ENCODE peak calls at places on chromosomes 6 and 20, in ten cellular contexts. Q is esophagus muscularis mucosa; B is CD8-positive, alpha-beta T cell; W is A549; A is CD4-positive, alpha-beta memory T cell; F is heart right ventricle; N is hepatocyte; K is mammary epithelial cell; V is effector memory CD4-positive, alpha-beta T cell; H is DND-41. D is an unnamed sample. For H3K4me1, the result is how much of the 10 kb centered on the place peaks cover.

GRCh38 chr20:25541676-25542075 is 43.7 kb downstream of the NINL start:
- DNase-seq in Q (no peak), B (no peak), W (no peak), A (no peak), F (no peak), N (no peak), K (no peak), V (no peak), H (no peak), D (no peak)

GRCh38 chr6:11536795-11537194 is 754 bp upstream of the TMEM170B start:
- DNase-seq in Q (no peak), B (no peak), W (no peak), A (no peak), F (no peak), N (peak), K (no peak), V (no peak), H (peak), D (no peak)

GRCh38 chr20:4820833-4821518 is 99.3 kb downstream of the PRND start:
- DNase-seq in Q (no peak), B (no peak), W (peak), A (no peak), F (no peak), N (no peak), K (peak), V (no peak), H (no peak), D (no peak)

GRCh38 chr20:57470666-57471495 is 54.1 kb downstream of the CTCFL start:
- DNase-seq in Q (no peak), B (no peak), W (no peak), A (no peak), F (no peak), N (no peak), K (no peak), V (no peak), H (no peak), D (no peak)

GRCh38 chr20:53921443-53921973 is 148.9 kb downstream of the BCAS1 start:
- DNase-seq in Q (no peak), B (no peak), W (no peak), A (no peak), F (no peak), N (no peak), K (no peak), V (no peak), H (no peak), D (no peak)

GRCh38 chr6:40893021-40893420 is 146.0 kb downstream of the UNC5CL start:
- DNase-seq in Q (no peak), B (no peak), W (no peak), A (no peak), F (no peak), N (no peak), K (no peak), V (no peak), H (no peak), D (no peak)

GRCh38 chr20:37379967-37380828 is 34.3 kb downstream of the SRC start:
- DNase-seq in Q (no peak), B (no peak), W (peak), A (no peak), F (no peak), N (peak), K (no peak), V (no peak), H (no peak), D (no peak)

GRCh38 chr6:56860466-56860865 is 94.4 kb upstream of the BEND6 start:
- DNase-seq in Q (no peak), B (no peak), W (no peak), A (no peak), F (no peak), N (peak), K (peak), V (no peak), H (no peak), D (no peak)

DNA sequence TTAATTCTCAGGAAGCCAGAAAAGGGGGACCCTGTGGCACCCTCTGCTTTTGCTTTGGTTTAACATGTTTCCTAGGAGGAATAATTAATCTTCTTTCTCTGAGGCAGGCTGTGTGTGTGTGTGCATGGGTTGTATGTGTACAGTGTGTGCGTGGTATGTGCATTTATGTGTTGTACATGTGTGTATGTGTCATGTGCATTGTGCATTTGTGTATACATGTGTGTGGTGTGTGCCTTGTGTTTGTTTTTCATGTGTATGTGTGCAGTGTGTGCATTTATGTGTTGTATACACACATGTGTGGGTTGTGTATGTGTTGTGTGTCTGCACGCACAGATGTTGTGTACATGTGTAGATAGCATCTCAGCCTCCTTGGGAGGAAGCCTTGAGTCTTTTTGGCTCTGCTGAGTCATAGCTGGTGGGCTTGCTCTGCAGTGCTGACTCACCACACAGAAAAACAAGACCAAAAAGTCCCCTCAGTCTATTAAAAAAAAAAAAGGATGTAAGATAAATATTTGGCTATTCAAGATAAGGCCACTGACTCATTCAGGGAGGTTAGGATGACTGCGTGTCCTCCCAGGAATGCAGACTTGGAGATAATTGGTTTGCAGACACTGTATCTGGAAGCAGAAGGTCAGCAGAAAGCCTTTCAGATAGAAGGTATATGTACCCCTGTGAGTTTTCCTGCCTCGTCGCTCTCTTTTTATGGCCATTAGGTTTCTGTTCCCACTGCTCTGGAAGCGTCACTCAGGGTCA is 58.6 kb downstream of the SYNJ2 start:
- DNase-seq in Q (no peak), B (no peak), W (peak), A (no peak), F (no peak), N (peak), K (peak), V (no peak), H (peak), D (no peak)
- H3K4me1 ChIP-seq in Q (half or more), B (under half), W (half or more), A (under half), F (half or more), N (half or more), K (under half), V (under half), H (under half), D (under half)

GRCh38 chr6:152380993-152381898 is 255.9 kb downstream of the SYNE1 start:
- DNase-seq in Q (no peak), B (no peak), W (peak), A (no peak), F (peak), N (peak), K (peak), V (no peak), H (no peak), D (no peak)

GRCh38 chr6:152386131-152386530 is 251.0 kb downstream of the SYNE1 start:
- DNase-seq in Q (no peak), B (no peak), W (no peak), A (no peak), F (no peak), N (no peak), K (no peak), V (no peak), H (no peak), D (no peak)

GRCh38 chr6:152391179-152391880 is 245.8 kb downstream of the SYNE1 start:
- DNase-seq in Q (no peak), B (no peak), W (no peak), A (no peak), F (no peak), N (no peak), K (no peak), V (no peak), H (no peak), D (no peak)

DNA sequence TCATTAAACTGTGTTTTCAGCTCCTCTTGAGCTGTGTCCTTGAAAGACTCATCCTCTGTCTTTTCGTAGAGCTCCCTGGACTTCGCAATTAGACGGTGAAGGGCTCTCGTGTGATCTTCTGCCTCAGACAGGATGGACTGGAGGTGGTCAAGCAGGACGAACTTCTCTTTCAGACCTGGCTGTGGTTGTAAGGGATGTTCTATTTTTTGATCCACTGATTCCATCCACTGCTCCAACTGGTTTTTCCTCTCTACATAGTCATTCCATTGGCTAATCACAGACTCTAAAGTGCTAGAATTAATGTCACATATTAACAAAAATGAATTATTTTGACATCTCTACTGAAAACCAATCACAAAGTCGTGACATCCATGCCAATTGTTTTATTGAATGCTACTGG is 250.1 kb downstream of the SYNE1 start:
- DNase-seq in Q (no peak), B (no peak), W (no peak), A (no peak), F (no peak), N (no peak), K (no peak), V (no peak), H (no peak), D (no peak)
- H3K27ac ChIP-seq in Q (no peak), B (no peak), W (no peak), A (no peak), F (no peak), N (no peak), K (no peak), V (no peak), H (no peak), D (no peak)

GRCh38 chr6:14274552-14275492 is 157.2 kb downstream of the CD83 start:
- DNase-seq in Q (no peak), B (no peak), W (no peak), A (no peak), F (no peak), N (no peak), K (peak), V (no peak), H (no peak), D (no peak)
- H3K4me1 ChIP-seq in Q (under half), B (half or more), W (under half), A (half or more), F (under half), N (under half), K (half or more), V (under half), H (half or more), D (half or more)

GRCh38 chr20:10662661-10663458 is 10.9 kb downstream of the JAG1 start:
- DNase-seq in Q (no peak), B (no peak), W (no peak), A (no peak), F (no peak), N (no peak), K (no peak), V (no peak), H (no peak), D (no peak)

GRCh38 chr20:10662151-10662550 is 11.6 kb downstream of the JAG1 start:
- DNase-seq in Q (no peak), B (no peak), W (no peak), A (no peak), F (no peak), N (no peak), K (no peak), V (no peak), H (no peak), D (no peak)

GRCh38 chr20:10660661-10661060 is 13.1 kb downstream of the JAG1 start:
- DNase-seq in Q (no peak), B (no peak), W (no peak), A (no peak), F (no peak), N (no peak), K (peak), V (no peak), H (no peak), D (no peak)

GRCh38 chr20:10659651-10660601 is 13.9 kb downstream of the JAG1 start:
- DNase-seq in Q (no peak), B (no peak), W (no peak), A (no peak), F (no peak), N (peak), K (no peak), V (no peak), H (no peak), D (no peak)

DNA sequence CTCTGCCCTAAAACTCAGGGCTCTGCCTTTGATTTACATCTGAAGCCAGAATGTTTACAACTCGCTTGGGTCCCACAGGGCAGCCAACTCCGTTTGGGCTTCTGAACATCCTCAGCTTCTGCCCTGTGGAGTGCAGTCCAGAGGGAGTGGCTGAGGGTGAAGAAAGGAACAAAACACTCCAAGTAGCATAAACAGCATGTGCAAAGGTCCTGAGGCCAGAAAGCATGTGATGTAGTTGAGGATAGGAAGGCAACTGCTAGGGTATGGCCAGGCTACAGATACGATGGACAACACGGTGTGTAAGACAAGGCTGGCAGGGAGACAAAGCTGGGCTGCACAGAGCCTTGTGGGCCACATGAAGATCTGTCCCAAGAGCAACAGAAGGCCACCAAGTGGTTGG is 12.5 kb downstream of the JAG1 start:
- DNase-seq in Q (no peak), B (no peak), W (no peak), A (no peak), F (no peak), N (no peak), K (no peak), V (no peak), H (no peak), D (no peak)
- H3K27ac ChIP-seq in Q (peak), B (no peak), W (no peak), A (no peak), F (no peak), N (peak), K (peak), V (no peak), H (no peak), D (no peak)

GRCh38 chr20:45368221-45368980 is 5.4 kb downstream of the SYS1 start:
- DNase-seq in Q (no peak), B (peak), W (no peak), A (peak), F (no peak), N (no peak), K (no peak), V (no peak), H (no peak), D (peak)

GRCh38 chr20:45366631-45367030 is 3.7 kb downstream of the SYS1 start:
- DNase-seq in Q (no peak), B (no peak), W (no peak), A (no peak), F (no peak), N (no peak), K (no peak), V (no peak), H (no peak), D (no peak)

GRCh38 chr20:45365444-45365970 is 2.6 kb downstream of the SYS1 start:
- DNase-seq in Q (no peak), B (no peak), W (no peak), A (no peak), F (no peak), N (no peak), K (no peak), V (no peak), H (no peak), D (peak)

GRCh38 chr20:45367126-45367525 is 4.2 kb downstream of the SYS1 start:
- DNase-seq in Q (no peak), B (no peak), W (no peak), A (no peak), F (no peak), N (no peak), K (no peak), V (no peak), H (no peak), D (no peak)

GRCh38 chr20:45366192-45366591 is 3.2 kb downstream of the SYS1 start:
- DNase-seq in Q (no peak), B (no peak), W (no peak), A (no peak), F (no peak), N (no peak), K (no peak), V (no peak), H (no peak), D (no peak)
- H3K4me1 ChIP-seq in Q (under half), B (under half), W (under half), A (half or more), F (under half), N (under half), K (under half), V (under half), H (under half), D (under half)

GRCh38 chr6:12851123-12851695 is 134.6 kb downstream of the PHACTR1 start:
- DNase-seq in Q (peak), B (no peak), W (no peak), A (no peak), F (no peak), N (no peak), K (no peak), V (no peak), H (no peak), D (no peak)
- H3K27ac ChIP-seq in Q (no peak), B (no peak), W (no peak), A (no peak), F (no peak), N (no peak), K (no peak), V (no peak), H (no peak), D (no peak)

GRCh38 chr20:44052166-44052565 is 134.8 kb downstream of the JPH2 start:
- DNase-seq in Q (no peak), B (no peak), W (no peak), A (no peak), F (no peak), N (no peak), K (no peak), V (no peak), H (peak), D (no peak)

GRCh38 chr20:44053046-44053445 is 133.9 kb downstream of the JPH2 start:
- DNase-seq in Q (no peak), B (no peak), W (no peak), A (no peak), F (no peak), N (no peak), K (no peak), V (no peak), H (no peak), D (no peak)

GRCh38 chr20:44050327-44050726 is 135.7 kb downstream of the TOX2 start:
- DNase-seq in Q (no peak), B (no peak), W (no peak), A (no peak), F (no peak), N (no peak), K (no peak), V (no peak), H (no peak), D (no peak)

GRCh38 chr20:44050925-44051660 is 135.9 kb downstream of the JPH2 start:
- DNase-seq in Q (peak), B (no peak), W (no peak), A (no peak), F (no peak), N (no peak), K (no peak), V (no peak), H (no peak), D (no peak)

GRCh38 chr20:44051661-44052000 is 135.4 kb downstream of the JPH2 start:
- DNase-seq in Q (peak), B (no peak), W (no peak), A (no peak), F (no peak), N (no peak), K (no peak), V (no peak), H (no peak), D (no peak)
- H3K4me1 ChIP-seq in Q (under half), B (under half), W (under half), A (under half), F (under half), N (under half), K (under half), V (under half), H (under half), D (under half)

DNA sequence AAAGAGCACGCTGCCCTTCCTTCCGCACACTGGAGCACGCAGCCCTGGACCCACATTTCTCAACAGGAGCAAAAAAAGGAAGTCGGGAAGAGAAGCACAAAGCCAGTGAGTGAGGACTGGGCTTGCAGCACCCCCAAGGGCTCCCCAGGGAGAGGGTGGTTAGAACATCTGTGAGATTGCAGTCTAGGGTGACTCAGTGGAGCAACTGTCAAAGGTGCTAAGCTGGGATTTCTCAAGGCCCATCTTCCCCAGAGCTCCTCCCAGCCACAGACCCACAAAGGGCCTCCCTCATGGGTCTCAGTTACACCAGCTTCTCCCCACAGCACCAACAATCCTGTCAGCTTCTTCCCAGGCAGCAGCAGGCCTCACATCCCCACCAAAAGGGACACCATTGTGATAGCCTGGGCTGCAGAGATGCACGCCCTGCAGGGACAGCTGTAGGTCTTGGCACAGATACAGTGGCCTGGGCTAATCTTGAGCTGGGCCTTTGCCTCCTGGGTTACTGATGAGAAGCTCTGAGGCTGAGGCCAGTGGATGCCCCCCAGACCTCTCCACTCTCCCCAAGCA is 39.6 kb upstream of the CD93 start:
- DNase-seq in Q (no peak), B (no peak), W (no peak), A (no peak), F (no peak), N (peak), K (no peak), V (no peak), H (peak), D (no peak)
- H3K27ac ChIP-seq in Q (no peak), B (no peak), W (no peak), A (no peak), F (peak), N (no peak), K (no peak), V (no peak), H (peak), D (no peak)

DNA sequence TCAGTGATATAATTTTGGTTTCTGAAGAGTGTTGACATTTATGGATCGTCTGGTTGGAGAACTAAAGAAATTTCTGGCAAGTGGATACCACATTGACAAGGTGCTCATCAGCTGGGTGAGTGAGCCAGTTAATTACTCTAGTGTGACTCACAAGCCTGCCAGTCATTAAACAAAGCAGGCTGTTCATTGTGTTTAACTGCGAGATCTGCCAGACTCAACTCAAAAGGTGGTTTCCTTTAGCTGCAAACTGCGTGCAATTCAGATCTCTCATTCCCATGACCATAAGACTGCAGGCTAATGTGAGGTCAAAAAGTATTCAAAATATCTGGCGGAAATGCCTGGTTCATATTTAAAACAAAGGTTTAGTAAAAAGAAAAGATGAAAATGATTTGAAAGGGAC is 32.5 kb upstream of the IYD start:
- DNase-seq in Q (no peak), B (no peak), W (no peak), A (no peak), F (no peak), N (peak), K (peak), V (no peak), H (no peak), D (no peak)
- H3K4me1 ChIP-seq in Q (under half), B (under half), W (under half), A (under half), F (under half), N (under half), K (under half), V (under half), H (under half), D (under half)

DNA sequence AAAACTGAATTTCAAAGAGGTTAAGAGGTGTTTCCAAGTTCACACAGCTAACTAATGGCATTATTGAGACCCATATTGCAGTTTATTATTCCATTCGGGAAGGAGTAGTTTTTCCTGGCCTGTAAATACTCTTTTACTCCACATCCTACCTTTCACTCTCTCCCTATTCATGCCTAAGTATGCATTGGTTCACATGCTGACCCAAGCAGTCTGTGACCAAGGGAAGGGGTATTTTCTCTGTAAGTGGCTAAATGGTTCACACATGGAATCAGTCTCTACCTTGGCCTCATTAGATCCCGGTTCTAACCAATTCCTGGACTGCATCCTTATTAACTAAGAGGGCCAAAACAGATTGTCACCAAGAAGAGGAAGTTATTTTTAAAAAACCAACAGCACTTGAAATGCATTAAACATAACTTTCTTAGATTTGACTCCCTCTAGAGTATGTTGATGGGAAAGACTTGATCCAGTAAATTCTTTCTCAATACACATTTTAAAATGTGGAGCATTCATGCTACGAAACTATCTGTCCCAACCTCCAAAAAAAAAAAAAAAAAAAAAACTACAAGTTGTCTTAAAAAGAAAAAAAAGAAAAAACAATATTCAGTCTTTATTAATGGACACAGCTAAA is 17.8 kb upstream of the RSPO3 start:
- DNase-seq in Q (no peak), B (no peak), W (no peak), A (no peak), F (no peak), N (no peak), K (no peak), V (no peak), H (no peak), D (no peak)
- H3K27ac ChIP-seq in Q (no peak), B (no peak), W (peak), A (no peak), F (no peak), N (no peak), K (no peak), V (no peak), H (no peak), D (no peak)

D was measured in naive thymus-derived CD4-positive, alpha-beta T cell.